ENCODE peak calls at places on chromosomes 13 and 19, in five cellular contexts. Y is transverse colon, Q is heart left ventricle, P is epithelial cell of proximal tubule, X is mammary epithelial cell. R is an unnamed sample.

GRCh38 chr13:94710881-94711560 is 1.3 kb downstream of the SOX21 start:
- DNase-seq in Y (no peak), P (no peak), Q (no peak), X (no peak), R (no peak)

GRCh38 chr19:7928741-7929701 is 3.1 kb upstream of the CTXN1 start:
- DNase-seq in Y (no peak), X (peak), P (no peak), Q (no peak), R (peak)

GRCh38 chr13:48478401-48478800 is 54.5 kb downstream of the RCBTB2 start:
- DNase-seq in P (no peak), Q (no peak), X (no peak), Y (no peak), R (peak)

GRCh38 chr19:11268783-11269267 is 6.5 kb upstream of the DOCK6 start:
- DNase-seq in X (peak), Y (peak), P (no peak), Q (peak), R (peak)

GRCh38 chr13:82747331-82747730 is 1134.9 kb downstream of the SLITRK1 start:
- DNase-seq in P (no peak), Q (no peak), X (no peak), Y (no peak), R (peak)

GRCh38 chr13:109500146-109500773 is 286.1 kb downstream of the IRS2 start:
- DNase-seq in P (no peak), X (no peak), Y (no peak), Q (no peak), R (no peak)

GRCh38 chr13:29924482-29924884 is 74.1 kb upstream of the UBL3 start:
- DNase-seq in Q (no peak), X (peak), Y (no peak), P (peak), R (peak)

GRCh38 chr13:112069063-112069726 is 2.2 kb downstream of the SOX1 start:
- DNase-seq in P (no peak), X (no peak), Y (no peak), Q (no peak), R (no peak)

GRCh38 chr19:13993554-13994308 is 12.4 kb downstream of the RFX1 start:
- DNase-seq in P (no peak), X (no peak), Y (no peak), Q (no peak), R (no peak)

GRCh38 chr19:16018106-16018755 is 58.1 kb upstream of the TPM4 start:
- DNase-seq in Y (no peak), X (no peak), P (no peak), Q (no peak), R (no peak)

GRCh38 chr19:47023448-47023794 is 3.8 kb downstream of the NPAS1 start:
- DNase-seq in P (no peak), X (no peak), Q (no peak), Y (no peak), R (no peak)

GRCh38 chr19:45767881-45768643 is 990 bp downstream of the SIX5 start:
- DNase-seq in Q (peak), Y (peak), X (peak), P (no peak), R (peak)

GRCh38 chr13:30963794-30964193 is 31.3 kb downstream of the TEX26 start:
- DNase-seq in Y (peak), X (peak), Q (no peak), P (no peak), R (peak)

GRCh38 chr13:67549331-67549730 is 319.2 kb upstream of the PCDH9 start:
- DNase-seq in Y (no peak), Q (no peak), X (peak), P (no peak), R (peak)

GRCh38 chr19:9032136-9032626 is 22.0 kb upstream of the MUC16 start:
- DNase-seq in Q (no peak), Y (no peak), X (no peak), P (no peak), R (no peak)

GRCh38 chr13:112132142-112132541 is 65.2 kb downstream of the SOX1 start:
- DNase-seq in Q (no peak), X (no peak), Y (no peak), P (no peak), R (no peak)

GRCh38 chr19:13984875-13985741 is 21.0 kb downstream of the RFX1 start:
- DNase-seq in P (no peak), Y (no peak), X (no peak), Q (no peak), R (no peak)

GRCh38 chr13:113009743-113010509 is 40.9 kb downstream of the MCF2L start:
- DNase-seq in Q (peak), X (no peak), Y (no peak), P (no peak), R (no peak)

GRCh38 chr19:3832001-3832400 is 36.8 kb downstream of the ZFR2 start:
- DNase-seq in P (no peak), Y (no peak), X (no peak), Q (no peak), R (no peak)
- H3K4me3 ChIP-seq in P (no peak), Y (no peak), X (no peak), Q (no peak), R (no peak)

GRCh38 chr19:23440207-23440606 is 44.9 kb upstream of the ZNF91 start:
- DNase-seq in X (no peak), Q (no peak), Y (no peak), P (no peak), R (no peak)
- TF ChIP-seq CTCF in X (peak), Q (no peak), Y (no peak), P (peak), R (no peak)

GRCh38 chr19:55597493-55597892 is 1.8 kb downstream of the FIZ1 start:
- DNase-seq in X (no peak), Q (no peak), P (no peak), Y (no peak), R (no peak)

GRCh38 chr19:55598034-55598433 is 1.3 kb downstream of the FIZ1 start:
- DNase-seq in P (no peak), X (no peak), Y (no peak), Q (no peak), R (no peak)

GRCh38 chr19:55600336-55601028 is 394 bp downstream of the ZNF524 start:
- DNase-seq in P (no peak), X (peak), Y (no peak), Q (peak), R (no peak)

GRCh38 chr19:55599468-55600335 is at the start of the genes FIZ1 and ZNF524:
- DNase-seq in Q (peak), P (peak), Y (peak), X (peak), R (peak)

GRCh38 chr19:55598719-55599467 is 424 bp downstream of the FIZ1 start:
- DNase-seq in X (peak), Y (peak), Q (peak), P (peak), R (peak)
- H3K4me3 ChIP-seq in X (peak), Y (peak), Q (peak), P (peak), R (peak)

DNA sequence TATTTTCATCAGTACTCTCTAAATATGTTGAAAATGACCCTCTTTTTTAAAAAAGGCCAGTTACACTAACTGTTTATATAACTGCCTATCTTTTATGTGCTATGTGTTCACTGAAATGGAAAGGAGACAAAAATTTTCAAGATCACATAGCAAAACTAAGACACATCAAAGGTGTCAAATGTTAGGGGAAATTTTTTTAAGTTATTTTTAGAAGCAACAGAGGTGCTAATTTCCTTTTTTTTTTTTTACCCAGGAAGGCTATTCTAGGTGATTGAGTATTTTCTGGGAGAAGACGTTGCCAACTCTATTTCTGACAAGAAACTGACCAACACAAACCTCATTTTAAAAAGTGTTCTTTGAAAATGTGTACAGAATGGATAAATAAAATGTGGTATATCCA is 45.7 kb downstream of the ELF1 start:
- DNase-seq in Q (no peak), X (no peak), P (no peak), Y (no peak), R (no peak)
- TF ChIP-seq CTCF in Q (no peak), X (no peak), P (no peak), Y (no peak), R (no peak)

GRCh38 chr13:100532836-100533435 is 55.7 kb downstream of the GGACT start:
- DNase-seq in X (no peak), P (no peak), Y (no peak), Q (no peak), R (no peak)

GRCh38 chr13:100534911-100535310 is 53.7 kb downstream of the GGACT start:
- DNase-seq in X (no peak), Q (no peak), Y (no peak), P (no peak), R (no peak)

GRCh38 chr13:100532090-100532766 is 56.4 kb downstream of the GGACT start:
- DNase-seq in Q (no peak), X (no peak), Y (no peak), P (no peak), R (no peak)

GRCh38 chr13:100534147-100534818 is 54.3 kb downstream of the GGACT start:
- DNase-seq in X (no peak), Y (no peak), P (no peak), Q (no peak), R (no peak)

DNA sequence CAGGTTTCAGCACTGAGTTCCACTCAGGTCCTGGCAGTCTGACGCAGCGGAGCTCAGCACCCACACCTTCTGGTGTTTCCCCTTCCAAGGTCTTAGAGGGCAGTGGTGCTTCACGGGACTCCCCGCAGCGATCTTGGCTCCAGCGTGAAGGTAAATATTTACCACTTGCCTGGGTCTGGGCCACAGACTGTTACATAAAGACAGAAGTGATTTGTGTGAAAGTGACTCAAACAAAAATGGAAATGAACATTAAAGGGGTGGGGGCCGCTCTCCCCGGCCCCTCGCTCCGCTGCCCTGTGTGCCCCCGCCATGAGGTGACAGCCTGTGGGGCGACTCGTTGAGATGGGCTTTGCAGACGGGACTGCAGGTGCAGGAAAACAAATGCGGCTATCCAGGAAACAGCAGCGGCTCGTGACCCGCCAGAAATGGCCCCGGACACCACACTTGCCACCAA is 55.0 kb downstream of the GGACT start:
- DNase-seq in X (no peak), P (no peak), Q (no peak), Y (no peak), R (no peak)
- H3K4me3 ChIP-seq in X (no peak), P (no peak), Q (no peak), Y (no peak), R (no peak)